ENCODE peak calls at places on chromosome 22, in ten cellular contexts. O is colonic mucosa; C is stomach; T is upper lobe of right lung; I is sigmoid colon; D is cardiac muscle cell; Z is CD8-positive, alpha-beta memory T cell; N is psoas muscle; M is pancreas; F is GM23248. W is an unnamed sample.
A peak's percentile ranks its signal among the peaks of the same experiment; 100 is the strongest.

GRCh38 chr22:25353516-25354445 is 134.3 kb downstream of the CRYBB2 start:
- DNase-seq in O (no peak), N (no peak), D (no peak), Z (no peak), F (no peak), C (no peak), T (peak; percentile 33), M (no peak), I (peak; percentile 40), W (no peak)

GRCh38 chr22:34878996-34879395 is 187.0 kb upstream of the ISX start:
- DNase-seq in T (no peak), F (no peak), D (no peak), M (no peak), O (no peak), N (no peak), Z (no peak), I (no peak), C (no peak), W (no peak)

GRCh38 chr22:45602824-45603301 is 68.8 kb upstream of the ATXN10 start:
- DNase-seq in Z (no peak), O (no peak), T (no peak), M (no peak), D (peak; percentile 48), I (peak; percentile 61), F (peak; percentile 91), N (no peak), C (no peak), W (peak; percentile 41)

GRCh38 chr22:45760682-45761081 is 89.0 kb downstream of the ATXN10 start:
- DNase-seq in D (no peak), T (no peak), Z (no peak), C (no peak), O (no peak), I (no peak), N (no peak), F (no peak), M (no peak), W (no peak)

GRCh38 chr22:27218521-27218920 is 561.1 kb downstream of the MIAT start:
- DNase-seq in D (no peak), O (no peak), I (peak; percentile 84), M (no peak), C (no peak), N (peak; percentile 63), Z (no peak), T (no peak), F (no peak), W (no peak)

GRCh38 chr22:46803936-46804335 is 41.5 kb downstream of the TBC1D22A start:
- DNase-seq in T (no peak), F (no peak), D (no peak), O (no peak), C (no peak), N (no peak), Z (no peak), M (no peak), I (peak; percentile 38), W (no peak)

GRCh38 chr22:30649430-30650007 is 13.9 kb downstream of the SLC35E4 start:
- DNase-seq in F (peak; percentile 84), C (peak; percentile 78), T (no peak), M (no peak), N (peak; percentile 68), I (no peak), D (peak; percentile 46), Z (peak; percentile 26), O (peak; percentile 85), W (no peak)

GRCh38 chr22:25067851-25068421 is 115.4 kb downstream of the KIAA1671 start:
- DNase-seq in C (no peak), Z (peak; percentile 78), T (no peak), N (peak; percentile 73), I (no peak), O (no peak), M (no peak), F (peak; percentile 32), D (no peak), W (peak; percentile 94)

GRCh38 chr22:18067548-18068341 is 10.0 kb upstream of the PEX26 start:
- DNase-seq in D (no peak), Z (no peak), F (peak; percentile 44), T (peak; percentile 47), O (no peak), I (no peak), C (no peak), N (no peak), M (no peak), W (no peak)

GRCh38 chr22:46914916-46915894 is 152.8 kb downstream of the TBC1D22A start:
- DNase-seq in F (no peak), T (no peak), C (no peak), M (no peak), Z (no peak), I (no peak), O (peak; percentile 16), N (no peak), D (no peak), W (no peak)

GRCh38 chr22:17774206-17774927 is at the start of gene BID:
- DNase-seq in M (no peak), Z (peak; percentile 40), I (no peak), T (peak; percentile 86), D (peak; percentile 25), N (peak; percentile 71), C (peak; percentile 60), O (peak; percentile 72), F (peak; percentile 71), W (peak; percentile 55)

GRCh38 chr22:21832291-21833290 is 34.9 kb downstream of the MAPK1 start:
- DNase-seq in F (peak; percentile 51), I (no peak), D (peak; percentile 24), N (no peak), C (no peak), O (no peak), Z (peak; percentile 8), T (no peak), M (no peak), W (no peak)

GRCh38 chr22:31488988-31489617 is 539 bp downstream of the EIF4ENIF1 start:
- DNase-seq in F (peak; percentile 76), C (peak; percentile 36), O (peak; percentile 45), T (peak; percentile 74), Z (peak; percentile 20), D (peak; percentile 46), N (peak; percentile 71), M (peak; percentile 21), I (no peak), W (peak; percentile 21)

GRCh38 chr22:27775698-27776409 is 25.7 kb downstream of the MN1 start:
- DNase-seq in O (no peak), C (no peak), F (no peak), N (no peak), D (no peak), I (no peak), M (no peak), T (no peak), Z (no peak), W (no peak)

GRCh38 chr22:47322854-47323253 is 560.4 kb downstream of the TBC1D22A start:
- DNase-seq in M (no peak), Z (no peak), F (peak; percentile 10), O (no peak), T (no peak), I (no peak), C (no peak), N (no peak), D (no peak), W (no peak)

GRCh38 chr22:46641829-46642266 is 21.7 kb downstream of the GRAMD4 start:
- DNase-seq in M (no peak), N (no peak), C (no peak), I (peak; percentile 82), F (peak; percentile 12), D (peak; percentile 40), Z (no peak), T (no peak), O (no peak), W (no peak)

GRCh38 chr22:32764330-32765116 is 37.0 kb upstream of the TIMP3 start:
- DNase-seq in D (peak; percentile 94), F (peak; percentile 94), Z (no peak), T (no peak), N (peak; percentile 84), I (peak; percentile 89), O (peak; percentile 38), C (no peak), M (no peak), W (no peak)

GRCh38 chr22:27719535-27720227 is 81.9 kb downstream of the MN1 start:
- DNase-seq in M (no peak), O (peak; percentile 29), I (no peak), C (no peak), D (no peak), F (peak; percentile 39), N (peak; percentile 90), T (peak; percentile 42), Z (no peak), W (no peak)

GRCh38 chr22:41415554-41415953 is 31.0 kb downstream of the TOB2 start:
- DNase-seq in C (no peak), Z (no peak), M (no peak), F (no peak), O (no peak), T (no peak), I (no peak), N (no peak), D (no peak), W (no peak)
- H3K4me3 ChIP-seq in C (peak overlapping the region; percentile 76), Z (no peak overlapping the region), M (no peak overlapping the region), F (no peak overlapping the region), O (no peak overlapping the region), T (peak overlapping the region; percentile 76), I (no peak overlapping the region), N (peak overlapping the region; percentile 80), D (no peak overlapping the region), W (no peak overlapping the region)

DNA sequence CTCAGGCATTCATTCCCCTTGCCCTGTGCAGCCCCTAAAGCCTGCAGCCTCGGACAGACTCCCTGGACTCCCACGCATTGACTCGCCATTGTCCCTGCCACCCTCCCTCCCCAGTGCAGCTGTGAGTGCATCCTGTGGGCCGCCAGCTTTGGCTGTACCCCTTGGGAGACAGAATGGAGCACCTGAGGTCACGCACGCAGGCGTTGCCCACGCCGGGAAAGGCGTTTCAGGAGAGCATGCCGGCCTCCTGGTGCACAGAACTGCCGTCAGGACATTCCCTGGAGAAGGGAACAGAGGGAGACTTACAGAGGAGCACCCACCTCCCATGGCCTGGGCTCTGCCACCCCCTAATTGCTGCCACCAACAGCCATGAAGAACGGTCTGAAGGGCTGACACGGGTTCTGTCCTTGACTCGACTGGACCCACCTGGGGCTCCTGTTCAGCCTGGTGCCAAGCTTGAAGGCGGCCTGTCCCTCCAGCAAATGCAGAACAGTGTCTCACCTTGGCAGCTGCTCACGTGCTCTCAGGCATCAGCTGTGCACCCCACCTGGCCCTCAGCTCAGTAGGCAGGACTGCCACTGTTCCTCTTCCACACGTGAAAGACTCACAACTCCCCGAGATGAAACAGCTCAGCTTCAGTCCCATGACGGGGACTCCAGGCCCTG is 503.8 kb downstream of the BRD1 start:
- DNase-seq in F (no peak), N (peak; percentile 41), Z (no peak), T (peak; percentile 52), I (no peak), C (peak; percentile 14), D (no peak), M (no peak), O (no peak), W (no peak)
- H3K9me3 ChIP-seq in F (no peaks in the 10 kb centered on the region), N (no peaks in the 10 kb centered on the region), Z (no peaks in the 10 kb centered on the region), T (no peaks in the 10 kb centered on the region), I (no peaks in the 10 kb centered on the region), C (peaks cover 27% of the 10 kb centered on the region), D (no peaks in the 10 kb centered on the region), M (no peaks in the 10 kb centered on the region), O (no peaks in the 10 kb centered on the region), W (peaks cover 3% of the 10 kb centered on the region)

GRCh38 chr22:37425800-37426531 is 1.3 kb downstream of the ELFN2 start:
- DNase-seq in O (no peak), Z (no peak), I (no peak), N (no peak), C (no peak), D (no peak), T (no peak), M (no peak), F (no peak), W (peak; percentile 76)
- H3K4me1 ChIP-seq in O (no peaks in the 10 kb centered on the region), Z (peaks cover 6% of the 10 kb centered on the region), I (peaks cover 13% of the 10 kb centered on the region), N (no peaks in the 10 kb centered on the region), C (peaks cover 21% of the 10 kb centered on the region), D (no peaks in the 10 kb centered on the region), T (no peaks in the 10 kb centered on the region), M (no peaks in the 10 kb centered on the region), F (no peaks in the 10 kb centered on the region), W (peaks cover 11% of the 10 kb centered on the region)

GRCh38 chr22:39077513-39077840 is 402 bp downstream of the APOBEC3G start:
- DNase-seq in Z (no peak), I (no peak), C (no peak), F (no peak), M (no peak), D (peak; percentile 9), T (no peak), N (no peak), O (no peak), W (no peak)
- H3K4me3 ChIP-seq in Z (peak overlapping the region; percentile 89), I (peak overlapping the region; percentile 30), C (peak overlapping the region; percentile 43), F (peak overlapping the region; percentile 79), M (no peak overlapping the region), D (peak overlapping the region; percentile 9), T (peak overlapping the region; percentile 58), N (peak overlapping the region; percentile 57), O (peak overlapping the region; percentile 39), W (peak overlapping the region; percentile 70)

W was measured in DND-41.